ENCODE peak calls at places on chromosomes 11 and 22, in ten cellular contexts. One of them, this sample, is unnamed.

GRCh38 chr11:116733959-116734517 is 38.7 kb downstream of the BUD13 start:
- DNase-seq in stimulated activated CD8-positive, alpha-beta memory T cell treated with anti-CD3 and anti-CD28 coated beads, Interleukin-12 subunit alpha, Interleukin-12 subunit beta, amount 100 ng/mL, for 1 hour: no peak
- DNase-seq in GM06990: no peak
- DNase-seq in stimulated activated CD4-positive, alpha-beta T cell treated with anti-CD3 and anti-CD28 coated beads, Interleukin-15, amount 100 ng/mL, for 48 hours: no peak
- DNase-seq in stromal cell of bone marrow: no peak
- DNase-seq in neuronal stem cell: no peak
- DNase-seq in osteocyte: no peak
- DNase-seq in ELF-1: no peak
- DNase-seq in RPMI7951: no peak
- DNase-seq in amygdala: no peak
- DNase-seq in this sample: no peak

GRCh38 chr11:3225159-3225758 is 6.6 kb upstream of the MRGPRG start:
- DNase-seq in stimulated activated CD8-positive, alpha-beta memory T cell treated with anti-CD3 and anti-CD28 coated beads, Interleukin-12 subunit alpha, Interleukin-12 subunit beta, amount 100 ng/mL, for 1 hour: no peak
- DNase-seq in GM06990: no peak
- DNase-seq in stimulated activated CD4-positive, alpha-beta T cell treated with anti-CD3 and anti-CD28 coated beads, Interleukin-15, amount 100 ng/mL, for 48 hours: no peak
- DNase-seq in stromal cell of bone marrow: no peak
- DNase-seq in neuronal stem cell: no peak
- DNase-seq in osteocyte: peak
- DNase-seq in ELF-1: peak
- DNase-seq in RPMI7951: no peak
- DNase-seq in amygdala: no peak
- DNase-seq in this sample: no peak

GRCh38 chr11:86787018-86787417 is 13.3 kb upstream of the PRSS23 start:
- DNase-seq in stimulated activated CD8-positive, alpha-beta memory T cell treated with anti-CD3 and anti-CD28 coated beads, Interleukin-12 subunit alpha, Interleukin-12 subunit beta, amount 100 ng/mL, for 1 hour: no peak
- DNase-seq in GM06990: no peak
- DNase-seq in stimulated activated CD4-positive, alpha-beta T cell treated with anti-CD3 and anti-CD28 coated beads, Interleukin-15, amount 100 ng/mL, for 48 hours: no peak
- DNase-seq in stromal cell of bone marrow: no peak
- DNase-seq in neuronal stem cell: no peak
- DNase-seq in osteocyte: no peak
- DNase-seq in ELF-1: no peak
- DNase-seq in RPMI7951: no peak
- DNase-seq in amygdala: no peak
- DNase-seq in this sample: no peak

GRCh38 chr11:118211006-118211405 is 13.8 kb downstream of the JAML start:
- DNase-seq in stimulated activated CD8-positive, alpha-beta memory T cell treated with anti-CD3 and anti-CD28 coated beads, Interleukin-12 subunit alpha, Interleukin-12 subunit beta, amount 100 ng/mL, for 1 hour: no peak
- DNase-seq in GM06990: no peak
- DNase-seq in stimulated activated CD4-positive, alpha-beta T cell treated with anti-CD3 and anti-CD28 coated beads, Interleukin-15, amount 100 ng/mL, for 48 hours: no peak
- DNase-seq in stromal cell of bone marrow: peak
- DNase-seq in neuronal stem cell: peak
- DNase-seq in osteocyte: no peak
- DNase-seq in ELF-1: peak
- DNase-seq in RPMI7951: no peak
- DNase-seq in amygdala: no peak
- DNase-seq in this sample: no peak

GRCh38 chr22:47163481-47163875 is 401.0 kb downstream of the TBC1D22A start:
- DNase-seq in stimulated activated CD8-positive, alpha-beta memory T cell treated with anti-CD3 and anti-CD28 coated beads, Interleukin-12 subunit alpha, Interleukin-12 subunit beta, amount 100 ng/mL, for 1 hour: no peak
- DNase-seq in GM06990: no peak
- DNase-seq in stimulated activated CD4-positive, alpha-beta T cell treated with anti-CD3 and anti-CD28 coated beads, Interleukin-15, amount 100 ng/mL, for 48 hours: no peak
- DNase-seq in stromal cell of bone marrow: no peak
- DNase-seq in neuronal stem cell: no peak
- DNase-seq in osteocyte: no peak
- DNase-seq in ELF-1: no peak
- DNase-seq in RPMI7951: no peak
- DNase-seq in amygdala: no peak
- DNase-seq in this sample: no peak

GRCh38 chr11:12587333-12587997 is 86.8 kb upstream of the TEAD1 start:
- DNase-seq in stimulated activated CD8-positive, alpha-beta memory T cell treated with anti-CD3 and anti-CD28 coated beads, Interleukin-12 subunit alpha, Interleukin-12 subunit beta, amount 100 ng/mL, for 1 hour: no peak
- DNase-seq in GM06990: no peak
- DNase-seq in stimulated activated CD4-positive, alpha-beta T cell treated with anti-CD3 and anti-CD28 coated beads, Interleukin-15, amount 100 ng/mL, for 48 hours: no peak
- DNase-seq in stromal cell of bone marrow: no peak
- DNase-seq in neuronal stem cell: no peak
- DNase-seq in osteocyte: no peak
- DNase-seq in ELF-1: peak
- DNase-seq in RPMI7951: peak
- DNase-seq in amygdala: no peak
- DNase-seq in this sample: peak

GRCh38 chr22:40237788-40238424 is 60.2 kb downstream of the TNRC6B start:
- DNase-seq in stimulated activated CD8-positive, alpha-beta memory T cell treated with anti-CD3 and anti-CD28 coated beads, Interleukin-12 subunit alpha, Interleukin-12 subunit beta, amount 100 ng/mL, for 1 hour: no peak
- DNase-seq in GM06990: no peak
- DNase-seq in stimulated activated CD4-positive, alpha-beta T cell treated with anti-CD3 and anti-CD28 coated beads, Interleukin-15, amount 100 ng/mL, for 48 hours: no peak
- DNase-seq in stromal cell of bone marrow: no peak
- DNase-seq in neuronal stem cell: no peak
- DNase-seq in osteocyte: no peak
- DNase-seq in ELF-1: no peak
- DNase-seq in RPMI7951: no peak
- DNase-seq in amygdala: no peak
- DNase-seq in this sample: no peak

GRCh38 chr11:122059565-122059964 is 56.5 kb downstream of the BLID start:
- DNase-seq in stimulated activated CD8-positive, alpha-beta memory T cell treated with anti-CD3 and anti-CD28 coated beads, Interleukin-12 subunit alpha, Interleukin-12 subunit beta, amount 100 ng/mL, for 1 hour: no peak
- DNase-seq in GM06990: no peak
- DNase-seq in stimulated activated CD4-positive, alpha-beta T cell treated with anti-CD3 and anti-CD28 coated beads, Interleukin-15, amount 100 ng/mL, for 48 hours: no peak
- DNase-seq in stromal cell of bone marrow: no peak
- DNase-seq in neuronal stem cell: no peak
- DNase-seq in osteocyte: no peak
- DNase-seq in ELF-1: no peak
- DNase-seq in RPMI7951: no peak
- DNase-seq in amygdala: no peak
- DNase-seq in this sample: no peak

GRCh38 chr11:8260202-8260996 is 3.3 kb downstream of the LMO1 start:
- DNase-seq in stimulated activated CD8-positive, alpha-beta memory T cell treated with anti-CD3 and anti-CD28 coated beads, Interleukin-12 subunit alpha, Interleukin-12 subunit beta, amount 100 ng/mL, for 1 hour: no peak
- DNase-seq in GM06990: no peak
- DNase-seq in stimulated activated CD4-positive, alpha-beta T cell treated with anti-CD3 and anti-CD28 coated beads, Interleukin-15, amount 100 ng/mL, for 48 hours: no peak
- DNase-seq in stromal cell of bone marrow: no peak
- DNase-seq in neuronal stem cell: no peak
- DNase-seq in osteocyte: no peak
- DNase-seq in ELF-1: peak
- DNase-seq in RPMI7951: no peak
- DNase-seq in amygdala: no peak
- DNase-seq in this sample: no peak

GRCh38 chr22:39250131-39250530 is 5.3 kb upstream of the PDGFB start:
- DNase-seq in stimulated activated CD8-positive, alpha-beta memory T cell treated with anti-CD3 and anti-CD28 coated beads, Interleukin-12 subunit alpha, Interleukin-12 subunit beta, amount 100 ng/mL, for 1 hour: no peak
- DNase-seq in GM06990: no peak
- DNase-seq in stimulated activated CD4-positive, alpha-beta T cell treated with anti-CD3 and anti-CD28 coated beads, Interleukin-15, amount 100 ng/mL, for 48 hours: no peak
- DNase-seq in stromal cell of bone marrow: no peak
- DNase-seq in neuronal stem cell: no peak
- DNase-seq in osteocyte: no peak
- DNase-seq in ELF-1: peak
- DNase-seq in RPMI7951: no peak
- DNase-seq in amygdala: no peak
- DNase-seq in this sample: no peak

GRCh38 chr22:49606562-49606961 is 221.1 kb downstream of the BRD1 start:
- DNase-seq in stimulated activated CD8-positive, alpha-beta memory T cell treated with anti-CD3 and anti-CD28 coated beads, Interleukin-12 subunit alpha, Interleukin-12 subunit beta, amount 100 ng/mL, for 1 hour: no peak
- DNase-seq in GM06990: no peak
- DNase-seq in stimulated activated CD4-positive, alpha-beta T cell treated with anti-CD3 and anti-CD28 coated beads, Interleukin-15, amount 100 ng/mL, for 48 hours: no peak
- DNase-seq in stromal cell of bone marrow: no peak
- DNase-seq in neuronal stem cell: no peak
- DNase-seq in osteocyte: no peak
- DNase-seq in ELF-1: no peak
- DNase-seq in RPMI7951: no peak
- DNase-seq in amygdala: no peak
- DNase-seq in this sample: no peak

GRCh38 chr11:19679952-19680823 is 32.4 kb upstream of the NAV2 start:
- DNase-seq in stimulated activated CD8-positive, alpha-beta memory T cell treated with anti-CD3 and anti-CD28 coated beads, Interleukin-12 subunit alpha, Interleukin-12 subunit beta, amount 100 ng/mL, for 1 hour: no peak
- DNase-seq in GM06990: no peak
- DNase-seq in stimulated activated CD4-positive, alpha-beta T cell treated with anti-CD3 and anti-CD28 coated beads, Interleukin-15, amount 100 ng/mL, for 48 hours: no peak
- DNase-seq in stromal cell of bone marrow: peak
- DNase-seq in neuronal stem cell: no peak
- DNase-seq in osteocyte: peak
- DNase-seq in ELF-1: peak
- DNase-seq in RPMI7951: peak
- DNase-seq in amygdala: no peak
- DNase-seq in this sample: peak

GRCh38 chr22:20967697-20968201 is 694 bp downstream of the AIFM3 start:
- DNase-seq in stimulated activated CD8-positive, alpha-beta memory T cell treated with anti-CD3 and anti-CD28 coated beads, Interleukin-12 subunit alpha, Interleukin-12 subunit beta, amount 100 ng/mL, for 1 hour: no peak
- DNase-seq in GM06990: no peak
- DNase-seq in stimulated activated CD4-positive, alpha-beta T cell treated with anti-CD3 and anti-CD28 coated beads, Interleukin-15, amount 100 ng/mL, for 48 hours: no peak
- DNase-seq in stromal cell of bone marrow: no peak
- DNase-seq in neuronal stem cell: no peak
- DNase-seq in osteocyte: no peak
- DNase-seq in ELF-1: peak
- DNase-seq in RPMI7951: no peak
- DNase-seq in amygdala: no peak
- DNase-seq in this sample: no peak

GRCh38 chr11:17798253-17798652 is 63.7 kb downstream of the KCNC1 start:
- DNase-seq in stimulated activated CD8-positive, alpha-beta memory T cell treated with anti-CD3 and anti-CD28 coated beads, Interleukin-12 subunit alpha, Interleukin-12 subunit beta, amount 100 ng/mL, for 1 hour: no peak
- DNase-seq in GM06990: no peak
- DNase-seq in stimulated activated CD4-positive, alpha-beta T cell treated with anti-CD3 and anti-CD28 coated beads, Interleukin-15, amount 100 ng/mL, for 48 hours: no peak
- DNase-seq in stromal cell of bone marrow: no peak
- DNase-seq in neuronal stem cell: no peak
- DNase-seq in osteocyte: no peak
- DNase-seq in ELF-1: no peak
- DNase-seq in RPMI7951: no peak
- DNase-seq in amygdala: no peak
- DNase-seq in this sample: no peak

GRCh38 chr11:1943977-1944376 is 3.2 kb upstream of the MRPL23 start:
- DNase-seq in stimulated activated CD8-positive, alpha-beta memory T cell treated with anti-CD3 and anti-CD28 coated beads, Interleukin-12 subunit alpha, Interleukin-12 subunit beta, amount 100 ng/mL, for 1 hour: no peak
- DNase-seq in GM06990: no peak
- DNase-seq in stimulated activated CD4-positive, alpha-beta T cell treated with anti-CD3 and anti-CD28 coated beads, Interleukin-15, amount 100 ng/mL, for 48 hours: no peak
- DNase-seq in stromal cell of bone marrow: peak
- DNase-seq in neuronal stem cell: no peak
- DNase-seq in osteocyte: peak
- DNase-seq in ELF-1: no peak
- DNase-seq in RPMI7951: peak
- DNase-seq in amygdala: no peak
- DNase-seq in this sample: no peak

GRCh38 chr11:71324788-71325417 is 72.5 kb upstream of the SHANK2 start:
- DNase-seq in stimulated activated CD8-positive, alpha-beta memory T cell treated with anti-CD3 and anti-CD28 coated beads, Interleukin-12 subunit alpha, Interleukin-12 subunit beta, amount 100 ng/mL, for 1 hour: no peak
- DNase-seq in GM06990: no peak
- DNase-seq in stimulated activated CD4-positive, alpha-beta T cell treated with anti-CD3 and anti-CD28 coated beads, Interleukin-15, amount 100 ng/mL, for 48 hours: no peak
- DNase-seq in stromal cell of bone marrow: no peak
- DNase-seq in neuronal stem cell: no peak
- DNase-seq in osteocyte: no peak
- DNase-seq in ELF-1: no peak
- DNase-seq in RPMI7951: no peak
- DNase-seq in amygdala: no peak
- DNase-seq in this sample: no peak

GRCh38 chr11:66889974-66890373 is 33.1 kb downstream of the LRFN4 start:
- DNase-seq in stimulated activated CD8-positive, alpha-beta memory T cell treated with anti-CD3 and anti-CD28 coated beads, Interleukin-12 subunit alpha, Interleukin-12 subunit beta, amount 100 ng/mL, for 1 hour: no peak
- DNase-seq in GM06990: no peak
- DNase-seq in stimulated activated CD4-positive, alpha-beta T cell treated with anti-CD3 and anti-CD28 coated beads, Interleukin-15, amount 100 ng/mL, for 48 hours: no peak
- DNase-seq in stromal cell of bone marrow: no peak
- DNase-seq in neuronal stem cell: peak
- DNase-seq in osteocyte: no peak
- DNase-seq in ELF-1: no peak
- DNase-seq in RPMI7951: no peak
- DNase-seq in amygdala: no peak
- DNase-seq in this sample: no peak

GRCh38 chr11:112470355-112470754 is 209.7 kb upstream of the PLET1 start:
- DNase-seq in stimulated activated CD8-positive, alpha-beta memory T cell treated with anti-CD3 and anti-CD28 coated beads, Interleukin-12 subunit alpha, Interleukin-12 subunit beta, amount 100 ng/mL, for 1 hour: no peak
- DNase-seq in GM06990: no peak
- DNase-seq in stimulated activated CD4-positive, alpha-beta T cell treated with anti-CD3 and anti-CD28 coated beads, Interleukin-15, amount 100 ng/mL, for 48 hours: no peak
- DNase-seq in stromal cell of bone marrow: no peak
- DNase-seq in neuronal stem cell: no peak
- DNase-seq in osteocyte: no peak
- DNase-seq in ELF-1: no peak
- DNase-seq in RPMI7951: peak
- DNase-seq in amygdala: no peak
- DNase-seq in this sample: no peak

GRCh38 chr11:74877132-74877531 is 71.8 kb downstream of the XRRA1 start:
- DNase-seq in stimulated activated CD8-positive, alpha-beta memory T cell treated with anti-CD3 and anti-CD28 coated beads, Interleukin-12 subunit alpha, Interleukin-12 subunit beta, amount 100 ng/mL, for 1 hour: no peak
- DNase-seq in GM06990: no peak
- DNase-seq in stimulated activated CD4-positive, alpha-beta T cell treated with anti-CD3 and anti-CD28 coated beads, Interleukin-15, amount 100 ng/mL, for 48 hours: peak
- DNase-seq in stromal cell of bone marrow: no peak
- DNase-seq in neuronal stem cell: no peak
- DNase-seq in osteocyte: no peak
- DNase-seq in ELF-1: no peak
- DNase-seq in RPMI7951: peak
- DNase-seq in amygdala: no peak
- DNase-seq in this sample: no peak

GRCh38 chr11:15192007-15192556 is 77.4 kb downstream of the INSC start:
- DNase-seq in stimulated activated CD8-positive, alpha-beta memory T cell treated with anti-CD3 and anti-CD28 coated beads, Interleukin-12 subunit alpha, Interleukin-12 subunit beta, amount 100 ng/mL, for 1 hour: no peak
- DNase-seq in GM06990: no peak
- DNase-seq in stimulated activated CD4-positive, alpha-beta T cell treated with anti-CD3 and anti-CD28 coated beads, Interleukin-15, amount 100 ng/mL, for 48 hours: no peak
- DNase-seq in stromal cell of bone marrow: no peak
- DNase-seq in neuronal stem cell: no peak
- DNase-seq in osteocyte: no peak
- DNase-seq in ELF-1: no peak
- DNase-seq in RPMI7951: no peak
- DNase-seq in amygdala: no peak
- DNase-seq in this sample: no peak

GRCh38 chr11:116519499-116519898 is 253.3 kb downstream of the BUD13 start:
- DNase-seq in stimulated activated CD8-positive, alpha-beta memory T cell treated with anti-CD3 and anti-CD28 coated beads, Interleukin-12 subunit alpha, Interleukin-12 subunit beta, amount 100 ng/mL, for 1 hour: no peak
- DNase-seq in GM06990: peak
- DNase-seq in stimulated activated CD4-positive, alpha-beta T cell treated with anti-CD3 and anti-CD28 coated beads, Interleukin-15, amount 100 ng/mL, for 48 hours: no peak
- DNase-seq in stromal cell of bone marrow: no peak
- DNase-seq in neuronal stem cell: no peak
- DNase-seq in osteocyte: no peak
- DNase-seq in ELF-1: no peak
- DNase-seq in RPMI7951: no peak
- DNase-seq in amygdala: no peak
- DNase-seq in this sample: no peak